ENCODE peak calls at places on chromosomes 1 and 21, in ten cellular contexts. One of them, this sample, is unnamed.

GRCh38 chr1:203744008-203744972 is 20.7 kb upstream of the LAX1 start:
- DNase-seq in HFFc6: no peak
- DNase-seq in progenitor cell of endocrine pancreas: no peak
- DNase-seq in dorsolateral prefrontal cortex: peak; percentile 68
- DNase-seq in psoas muscle: peak; percentile 51
- DNase-seq in suprapubic skin: peak; percentile 82
- DNase-seq in heart right ventricle: peak; percentile 66
- DNase-seq in lung: peak; percentile 36
- DNase-seq in uterus: peak; percentile 74
- DNase-seq in HFF-Myc: no peak
- DNase-seq in this sample: peak; percentile 40

GRCh38 chr1:214793708-214794107 is 190.7 kb downstream of the CENPF start:
- DNase-seq in uterus: no peak
- DNase-seq in dorsolateral prefrontal cortex: no peak
- DNase-seq in heart right ventricle: no peak
- DNase-seq in HFFc6: no peak
- DNase-seq in psoas muscle: no peak
- DNase-seq in lung: no peak
- DNase-seq in HFF-Myc: no peak
- DNase-seq in progenitor cell of endocrine pancreas: no peak
- DNase-seq in suprapubic skin: no peak
- DNase-seq in this sample: no peak

GRCh38 chr1:85283475-85284199 is 7.2 kb upstream of the BCL10 start:
- DNase-seq in uterus: no peak
- DNase-seq in lung: no peak
- DNase-seq in heart right ventricle: no peak
- DNase-seq in HFFc6: no peak
- DNase-seq in psoas muscle: peak; percentile 37
- DNase-seq in suprapubic skin: peak; percentile 68
- DNase-seq in dorsolateral prefrontal cortex: no peak
- DNase-seq in progenitor cell of endocrine pancreas: no peak
- DNase-seq in HFF-Myc: no peak
- DNase-seq in this sample: no peak

GRCh38 chr1:27922272-27922671 is 12.5 kb upstream of the SMPDL3B start:
- DNase-seq in progenitor cell of endocrine pancreas: no peak
- DNase-seq in HFF-Myc: no peak
- DNase-seq in lung: no peak
- DNase-seq in uterus: no peak
- DNase-seq in heart right ventricle: no peak
- DNase-seq in psoas muscle: no peak
- DNase-seq in dorsolateral prefrontal cortex: no peak
- DNase-seq in HFFc6: no peak
- DNase-seq in suprapubic skin: no peak
- DNase-seq in this sample: no peak

GRCh38 chr1:48775817-48776399 is 783 bp downstream of the BEND5 start:
- DNase-seq in psoas muscle: no peak
- DNase-seq in dorsolateral prefrontal cortex: no peak
- DNase-seq in HFFc6: no peak
- DNase-seq in progenitor cell of endocrine pancreas: no peak
- DNase-seq in heart right ventricle: no peak
- DNase-seq in HFF-Myc: no peak
- DNase-seq in lung: no peak
- DNase-seq in suprapubic skin: no peak
- DNase-seq in uterus: no peak
- DNase-seq in this sample: no peak

GRCh38 chr21:46000731-46001641 is 19.4 kb downstream of the COL6A1 start:
- DNase-seq in dorsolateral prefrontal cortex: peak; percentile 28
- DNase-seq in psoas muscle: peak; percentile 19
- DNase-seq in progenitor cell of endocrine pancreas: no peak
- DNase-seq in suprapubic skin: no peak
- DNase-seq in uterus: peak; percentile 42
- DNase-seq in heart right ventricle: peak; percentile 4
- DNase-seq in HFF-Myc: no peak
- DNase-seq in lung: no peak
- DNase-seq in HFFc6: no peak
- DNase-seq in this sample: no peak

GRCh38 chr1:60423181-60423780 is 349.7 kb upstream of the C1orf87 start:
- DNase-seq in HFFc6: no peak
- DNase-seq in heart right ventricle: no peak
- DNase-seq in dorsolateral prefrontal cortex: no peak
- DNase-seq in psoas muscle: no peak
- DNase-seq in progenitor cell of endocrine pancreas: no peak
- DNase-seq in HFF-Myc: no peak
- DNase-seq in suprapubic skin: no peak
- DNase-seq in uterus: no peak
- DNase-seq in lung: no peak
- DNase-seq in this sample: no peak

GRCh38 chr1:211741116-211741515 is 65.7 kb upstream of the NEK2 start:
- DNase-seq in heart right ventricle: no peak
- DNase-seq in progenitor cell of endocrine pancreas: no peak
- DNase-seq in uterus: no peak
- DNase-seq in dorsolateral prefrontal cortex: no peak
- DNase-seq in suprapubic skin: no peak
- DNase-seq in psoas muscle: no peak
- DNase-seq in HFF-Myc: no peak
- DNase-seq in HFFc6: no peak
- DNase-seq in lung: no peak
- DNase-seq in this sample: no peak

GRCh38 chr21:15751561-15751960 is 21.8 kb downstream of the USP25 start:
- DNase-seq in progenitor cell of endocrine pancreas: no peak
- DNase-seq in HFF-Myc: no peak
- DNase-seq in heart right ventricle: no peak
- DNase-seq in psoas muscle: no peak
- DNase-seq in suprapubic skin: no peak
- DNase-seq in lung: no peak
- DNase-seq in uterus: no peak
- DNase-seq in HFFc6: no peak
- DNase-seq in dorsolateral prefrontal cortex: no peak
- DNase-seq in this sample: no peak

GRCh38 chr21:44315691-44316208 is 15.9 kb downstream of the PFKL start:
- DNase-seq in progenitor cell of endocrine pancreas: no peak
- DNase-seq in HFF-Myc: no peak
- DNase-seq in dorsolateral prefrontal cortex: no peak
- DNase-seq in heart right ventricle: no peak
- DNase-seq in uterus: no peak
- DNase-seq in suprapubic skin: no peak
- DNase-seq in HFFc6: no peak
- DNase-seq in psoas muscle: no peak
- DNase-seq in lung: no peak
- DNase-seq in this sample: no peak

GRCh38 chr1:95407864-95408291 is 173.9 kb downstream of the RWDD3 start:
- DNase-seq in progenitor cell of endocrine pancreas: no peak
- DNase-seq in uterus: no peak
- DNase-seq in heart right ventricle: no peak
- DNase-seq in psoas muscle: no peak
- DNase-seq in HFFc6: no peak
- DNase-seq in HFF-Myc: no peak
- DNase-seq in dorsolateral prefrontal cortex: peak; percentile 45
- DNase-seq in suprapubic skin: no peak
- DNase-seq in lung: no peak
- DNase-seq in this sample: no peak

GRCh38 chr1:50421366-50421748 is 1.9 kb downstream of the DMRTA2 start:
- DNase-seq in HFFc6: no peak
- DNase-seq in dorsolateral prefrontal cortex: no peak
- DNase-seq in psoas muscle: no peak
- DNase-seq in lung: no peak
- DNase-seq in suprapubic skin: no peak
- DNase-seq in HFF-Myc: no peak
- DNase-seq in progenitor cell of endocrine pancreas: no peak
- DNase-seq in heart right ventricle: no peak
- DNase-seq in uterus: no peak
- DNase-seq in this sample: no peak

GRCh38 chr1:190029441-190029840 is 448.2 kb downstream of the BRINP3 start:
- DNase-seq in psoas muscle: no peak
- DNase-seq in HFF-Myc: no peak
- DNase-seq in suprapubic skin: no peak
- DNase-seq in HFFc6: no peak
- DNase-seq in progenitor cell of endocrine pancreas: no peak
- DNase-seq in lung: no peak
- DNase-seq in dorsolateral prefrontal cortex: no peak
- DNase-seq in uterus: no peak
- DNase-seq in heart right ventricle: no peak
- DNase-seq in this sample: no peak

GRCh38 chr1:67532452-67533216 is 102.4 kb upstream of the SERBP1 start:
- DNase-seq in progenitor cell of endocrine pancreas: no peak
- DNase-seq in dorsolateral prefrontal cortex: peak; percentile 38
- DNase-seq in suprapubic skin: no peak
- DNase-seq in heart right ventricle: peak; percentile 42
- DNase-seq in HFF-Myc: peak; percentile 80
- DNase-seq in psoas muscle: no peak
- DNase-seq in uterus: peak; percentile 24
- DNase-seq in lung: peak; percentile 38
- DNase-seq in HFFc6: peak; percentile 78
- DNase-seq in this sample: peak; percentile 57

GRCh38 chr1:91700332-91700731 is 185.6 kb downstream of the TGFBR3 start:
- DNase-seq in HFFc6: peak; percentile 67
- DNase-seq in heart right ventricle: no peak
- DNase-seq in suprapubic skin: no peak
- DNase-seq in uterus: no peak
- DNase-seq in dorsolateral prefrontal cortex: no peak
- DNase-seq in progenitor cell of endocrine pancreas: no peak
- DNase-seq in psoas muscle: no peak
- DNase-seq in HFF-Myc: no peak
- DNase-seq in lung: no peak
- DNase-seq in this sample: no peak

GRCh38 chr1:22030473-22030872 is 22.0 kb upstream of the CDC42 start:
- DNase-seq in HFF-Myc: no peak
- DNase-seq in heart right ventricle: no peak
- DNase-seq in progenitor cell of endocrine pancreas: no peak
- DNase-seq in HFFc6: no peak
- DNase-seq in lung: no peak
- DNase-seq in dorsolateral prefrontal cortex: no peak
- DNase-seq in psoas muscle: no peak
- DNase-seq in suprapubic skin: no peak
- DNase-seq in uterus: no peak
- DNase-seq in this sample: no peak

GRCh38 chr1:25011270-25011669 is 81.2 kb upstream of the RUNX3 start:
- DNase-seq in lung: no peak
- DNase-seq in suprapubic skin: no peak
- DNase-seq in uterus: no peak
- DNase-seq in heart right ventricle: no peak
- DNase-seq in HFF-Myc: no peak
- DNase-seq in psoas muscle: no peak
- DNase-seq in HFFc6: no peak
- DNase-seq in dorsolateral prefrontal cortex: no peak
- DNase-seq in progenitor cell of endocrine pancreas: no peak
- DNase-seq in this sample: no peak

GRCh38 chr1:172466795-172467407 is 23.0 kb upstream of the PIGC start:
- DNase-seq in suprapubic skin: no peak
- DNase-seq in lung: no peak
- DNase-seq in HFFc6: no peak
- DNase-seq in psoas muscle: no peak
- DNase-seq in progenitor cell of endocrine pancreas: no peak
- DNase-seq in dorsolateral prefrontal cortex: no peak
- DNase-seq in uterus: no peak
- DNase-seq in heart right ventricle: no peak
- DNase-seq in HFF-Myc: no peak
- DNase-seq in this sample: no peak

GRCh38 chr1:210342986-210343780 is 14.5 kb downstream of the HHAT start:
- DNase-seq in progenitor cell of endocrine pancreas: no peak
- DNase-seq in heart right ventricle: no peak
- DNase-seq in uterus: no peak
- DNase-seq in dorsolateral prefrontal cortex: no peak
- DNase-seq in HFFc6: no peak
- DNase-seq in suprapubic skin: no peak
- DNase-seq in psoas muscle: no peak
- DNase-seq in lung: no peak
- DNase-seq in HFF-Myc: no peak
- DNase-seq in this sample: no peak

GRCh38 chr1:231724876-231725647 is 98.5 kb downstream of the DISC1 start:
- DNase-seq in dorsolateral prefrontal cortex: no peak
- DNase-seq in lung: peak; percentile 31
- DNase-seq in HFFc6: peak; percentile 10
- DNase-seq in uterus: no peak
- DNase-seq in heart right ventricle: peak; percentile 14
- DNase-seq in suprapubic skin: no peak
- DNase-seq in psoas muscle: no peak
- DNase-seq in HFF-Myc: peak; percentile 27
- DNase-seq in progenitor cell of endocrine pancreas: no peak
- DNase-seq in this sample: peak; percentile 30
- TF ChIP-seq CTCF in dorsolateral prefrontal cortex: peak; percentile 35
- TF ChIP-seq CTCF in lung: no peak
- TF ChIP-seq CTCF in HFFc6: peak; percentile 68
- TF ChIP-seq CTCF in uterus: no peak
- TF ChIP-seq CTCF in heart right ventricle: peak; percentile 42
- TF ChIP-seq CTCF in suprapubic skin: peak; percentile 22
- TF ChIP-seq CTCF in psoas muscle: no peak
- TF ChIP-seq CTCF in HFF-Myc: peak; percentile 55
- TF ChIP-seq CTCF in progenitor cell of endocrine pancreas: peak; percentile 54
- TF ChIP-seq CTCF in this sample: peak; percentile 24

GRCh38 chr1:213605732-213606131 is 382.0 kb upstream of the PROX1 start:
- DNase-seq in HFF-Myc: no peak
- DNase-seq in HFFc6: no peak
- DNase-seq in dorsolateral prefrontal cortex: no peak
- DNase-seq in heart right ventricle: no peak
- DNase-seq in psoas muscle: no peak
- DNase-seq in progenitor cell of endocrine pancreas: no peak
- DNase-seq in suprapubic skin: no peak
- DNase-seq in lung: no peak
- DNase-seq in uterus: no peak
- DNase-seq in this sample: no peak
- TF ChIP-seq CTCF in HFF-Myc: no peak
- TF ChIP-seq CTCF in HFFc6: no peak
- TF ChIP-seq CTCF in dorsolateral prefrontal cortex: no peak
- TF ChIP-seq CTCF in heart right ventricle: no peak
- TF ChIP-seq CTCF in psoas muscle: no peak
- TF ChIP-seq CTCF in progenitor cell of endocrine pancreas: no peak
- TF ChIP-seq CTCF in suprapubic skin: no peak
- TF ChIP-seq CTCF in lung: no peak
- TF ChIP-seq CTCF in uterus: no peak
- TF ChIP-seq CTCF in this sample: no peak

GRCh38 chr1:220217383-220217988 is 54.8 kb downstream of the RAB3GAP2 start:
- DNase-seq in lung: no peak
- DNase-seq in HFFc6: no peak
- DNase-seq in uterus: no peak
- DNase-seq in suprapubic skin: no peak
- DNase-seq in dorsolateral prefrontal cortex: no peak
- DNase-seq in progenitor cell of endocrine pancreas: no peak
- DNase-seq in HFF-Myc: no peak
- DNase-seq in psoas muscle: no peak
- DNase-seq in heart right ventricle: no peak
- DNase-seq in this sample: no peak
- TF ChIP-seq CTCF in lung: no peak
- TF ChIP-seq CTCF in HFFc6: peak; percentile 64
- TF ChIP-seq CTCF in uterus: no peak
- TF ChIP-seq CTCF in suprapubic skin: peak; percentile 8
- TF ChIP-seq CTCF in dorsolateral prefrontal cortex: no peak
- TF ChIP-seq CTCF in progenitor cell of endocrine pancreas: peak; percentile 49
- TF ChIP-seq CTCF in HFF-Myc: peak; percentile 21
- TF ChIP-seq CTCF in psoas muscle: no peak
- TF ChIP-seq CTCF in heart right ventricle: peak; percentile 32
- TF ChIP-seq CTCF in this sample: peak; percentile 26

DNA sequence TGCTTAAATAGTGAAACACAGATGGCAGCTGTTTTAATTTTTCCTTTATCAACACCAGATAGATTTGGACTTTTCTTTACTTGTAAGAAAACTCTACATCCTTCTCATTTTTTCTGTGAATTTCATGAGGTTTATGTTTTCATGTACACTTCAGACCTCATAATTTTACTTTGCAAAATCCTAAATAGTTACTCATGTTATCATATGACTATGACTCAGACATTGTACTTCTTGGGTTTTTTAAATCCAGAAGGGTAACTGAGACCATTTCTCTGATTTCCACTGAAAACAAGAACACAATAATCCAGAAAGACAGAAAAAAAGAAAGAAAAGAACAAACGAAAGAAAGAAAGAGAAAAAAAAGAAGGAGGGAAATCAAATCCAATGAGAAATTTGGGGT is 1021.6 kb downstream of the NCAM2 start:
- DNase-seq in dorsolateral prefrontal cortex: no peak
- DNase-seq in progenitor cell of endocrine pancreas: no peak
- DNase-seq in psoas muscle: no peak
- DNase-seq in suprapubic skin: no peak
- DNase-seq in heart right ventricle: no peak
- DNase-seq in lung: no peak
- DNase-seq in uterus: no peak
- DNase-seq in HFFc6: no peak
- DNase-seq in HFF-Myc: no peak
- DNase-seq in this sample: no peak
- TF ChIP-seq CTCF in dorsolateral prefrontal cortex: no peak
- TF ChIP-seq CTCF in progenitor cell of endocrine pancreas: no peak
- TF ChIP-seq CTCF in psoas muscle: no peak
- TF ChIP-seq CTCF in suprapubic skin: no peak
- TF ChIP-seq CTCF in heart right ventricle: no peak
- TF ChIP-seq CTCF in lung: no peak
- TF ChIP-seq CTCF in uterus: no peak
- TF ChIP-seq CTCF in HFFc6: no peak
- TF ChIP-seq CTCF in HFF-Myc: no peak
- TF ChIP-seq CTCF in this sample: no peak